ENCODE peak calls at places on chromosomes 3 and 15, in nine cellular contexts. P is lung, C is colonic mucosa, N is A549, O is adrenal gland, T is fibroblast of lung, J is MM.1S, Q is cardiac muscle cell, F is BE2C. S is an unnamed sample. For H3K9me3, the result is how much of the 10 kb centered on the place peaks cover.

GRCh38 chr3:152849996-152850578 is 15.2 kb downstream of the P2RY1 start:
- DNase-seq in P (no peak), C (no peak), N (no peak), O (no peak), T (no peak), J (no peak), Q (no peak), F (no peak), S (no peak)

GRCh38 chr15:84780492-84780891 is 32.1 kb downstream of the ZNF592 start:
- DNase-seq in P (no peak), C (no peak), N (no peak), O (no peak), T (no peak), J (no peak), Q (no peak), F (no peak), S (no peak)

GRCh38 chr3:149247929-149248691 is 26.5 kb upstream of the CP start:
- DNase-seq in P (no peak), C (no peak), N (no peak), O (no peak), T (peak), J (peak), Q (peak), F (no peak), S (no peak)

GRCh38 chr15:55586808-55587207 is 1.3 kb downstream of the PYGO1 start:
- DNase-seq in P (no peak), C (no peak), N (no peak), O (no peak), T (peak), J (no peak), Q (no peak), F (no peak), S (no peak)

GRCh38 chr3:5428607-5429516 is 241.4 kb downstream of the EDEM1 start:
- DNase-seq in P (no peak), C (no peak), N (no peak), O (no peak), T (no peak), J (no peak), Q (no peak), F (no peak), S (no peak)

GRCh38 chr3:134378818-134379217 is 4.6 kb upstream of the AMOTL2 start:
- DNase-seq in P (no peak), C (no peak), N (no peak), O (no peak), T (no peak), J (no peak), Q (no peak), F (no peak), S (no peak)

GRCh38 chr3:143442761-143443477 is 323.3 kb downstream of the CHST2 start:
- DNase-seq in P (no peak), C (no peak), N (no peak), O (no peak), T (no peak), J (no peak), Q (no peak), F (no peak), S (no peak)

GRCh38 chr3:62817678-62818077 is 57.5 kb downstream of the CADPS start:
- DNase-seq in P (no peak), C (no peak), N (no peak), O (no peak), T (no peak), J (peak), Q (no peak), F (no peak), S (no peak)

GRCh38 chr3:135982404-135982761 is 16.9 kb downstream of the PPP2R3A start:
- DNase-seq in P (no peak), C (no peak), N (no peak), O (no peak), T (no peak), J (no peak), Q (no peak), F (no peak), S (no peak)

GRCh38 chr3:175404026-175404425 is 544.9 kb downstream of the NAALADL2 start:
- DNase-seq in P (no peak), C (no peak), N (no peak), O (no peak), T (peak), J (no peak), Q (peak), F (no peak), S (no peak)

GRCh38 chr3:126039870-126040269 is 44.1 kb downstream of the SLC41A3 start:
- DNase-seq in P (no peak), C (peak), N (no peak), O (no peak), T (no peak), J (no peak), Q (no peak), F (no peak), S (no peak)

GRCh38 chr3:82311901-82312300 is 550.5 kb upstream of the GBE1 start:
- DNase-seq in P (no peak), C (no peak), N (no peak), O (no peak), T (no peak), J (no peak), Q (no peak), F (no peak), S (no peak)

GRCh38 chr3:110679235-110679634 is 392.4 kb upstream of the NECTIN3 start:
- DNase-seq in P (no peak), C (no peak), N (no peak), O (no peak), T (no peak), J (no peak), Q (no peak), F (no peak), S (no peak)

GRCh38 chr3:70832035-70832795 is 519.8 kb upstream of the MDFIC2 start:
- DNase-seq in P (no peak), C (no peak), N (no peak), O (peak), T (peak), J (no peak), Q (peak), F (no peak), S (no peak)

GRCh38 chr15:63003836-63004610 is 38.5 kb upstream of the TPM1 start:
- DNase-seq in P (no peak), C (no peak), N (no peak), O (no peak), T (no peak), J (no peak), Q (no peak), F (no peak), S (no peak)

GRCh38 chr3:158313344-158313927 is 203.5 kb downstream of the RSRC1 start:
- DNase-seq in P (no peak), C (no peak), N (peak), O (no peak), T (peak), J (peak), Q (peak), F (peak), S (no peak)

GRCh38 chr3:37028329-37028728 is 35.0 kb downstream of the MLH1 start:
- DNase-seq in P (no peak), C (no peak), N (no peak), O (peak), T (no peak), J (no peak), Q (peak), F (peak), S (no peak)

GRCh38 chr15:72285927-72286516 is 13.7 kb upstream of the PARP6 start:
- DNase-seq in P (peak), C (peak), N (peak), O (peak), T (peak), J (peak), Q (peak), F (peak), S (peak)

GRCh38 chr3:195774917-195775316 is 36.8 kb downstream of the MUC4 start:
- DNase-seq in P (peak), C (peak), N (peak), O (peak), T (peak), J (peak), Q (peak), F (peak), S (no peak)

GRCh38 chr15:92599394-92599970 is 56.1 kb downstream of the FAM174B start:
- DNase-seq in P (no peak), C (no peak), N (no peak), O (no peak), T (peak), J (no peak), Q (peak), F (no peak), S (no peak)

GRCh38 chr3:42935472-42935871 is 29.5 kb downstream of the ZNF662 start:
- DNase-seq in P (no peak), C (no peak), N (no peak), O (no peak), T (no peak), J (no peak), Q (no peak), F (no peak), S (no peak)

GRCh38 chr3:125194849-125195601 is 17.5 kb downstream of the SLC12A8 start:
- DNase-seq in P (no peak), C (no peak), N (no peak), O (no peak), T (peak), J (no peak), Q (peak), F (no peak), S (no peak)

GRCh38 chr15:76974456-76975083 is 20.4 kb upstream of the PSTPIP1 start:
- DNase-seq in P (no peak), C (no peak), N (no peak), O (no peak), T (no peak), J (no peak), Q (no peak), F (no peak), S (no peak)

GRCh38 chr15:51907136-51907862 is 64.3 kb downstream of the LEO1 start:
- DNase-seq in P (peak), C (peak), N (peak), O (peak), T (peak), J (no peak), Q (no peak), F (no peak), S (no peak)

GRCh38 chr15:89888214-89888804 is 5.5 kb downstream of the AP3S2 start:
- DNase-seq in P (no peak), C (peak), N (peak), O (peak), T (peak), J (peak), Q (peak), F (peak), S (no peak)

GRCh38 chr3:54171951-54172350 is 49.6 kb downstream of the CACNA2D3 start:
- DNase-seq in P (no peak), C (no peak), N (no peak), O (no peak), T (no peak), J (no peak), Q (no peak), F (no peak), S (no peak)

GRCh38 chr3:146195030-146195429 is 34.0 kb upstream of the PLOD2 start:
- DNase-seq in P (no peak), C (no peak), N (no peak), O (no peak), T (no peak), J (no peak), Q (no peak), F (no peak), S (no peak)

GRCh38 chr3:146199762-146200161 is 38.8 kb upstream of the PLOD2 start:
- DNase-seq in P (no peak), C (no peak), N (no peak), O (no peak), T (no peak), J (no peak), Q (no peak), F (no peak), S (no peak)

GRCh38 chr3:146200461-146201220 is 39.7 kb upstream of the PLOD2 start:
- DNase-seq in P (no peak), C (no peak), N (no peak), O (no peak), T (no peak), J (no peak), Q (no peak), F (no peak), S (no peak)

GRCh38 chr3:146195605-146196004 is 34.6 kb upstream of the PLOD2 start:
- DNase-seq in P (no peak), C (no peak), N (no peak), O (no peak), T (no peak), J (no peak), Q (no peak), F (no peak), S (no peak)

DNA sequence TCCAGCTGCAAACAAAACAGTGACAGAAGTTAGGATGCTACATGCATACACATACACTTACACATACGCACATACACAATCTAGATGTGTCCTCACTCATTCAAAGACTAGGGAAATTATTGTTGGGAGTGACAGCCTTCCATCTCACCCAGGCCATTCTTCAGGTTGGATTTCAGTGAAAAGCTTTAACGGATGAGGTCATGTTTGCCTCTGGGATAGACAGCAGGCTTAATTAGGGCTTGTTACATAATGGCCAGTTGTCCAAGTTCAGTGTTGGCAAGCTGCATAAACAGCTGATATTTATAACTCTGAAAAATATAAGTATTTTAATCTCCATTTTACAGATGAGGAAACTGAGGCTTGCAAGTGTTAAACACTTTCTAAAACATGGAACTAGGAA is 35.8 kb upstream of the PLOD2 start:
- DNase-seq in P (no peak), C (no peak), N (no peak), O (no peak), T (no peak), J (no peak), Q (no peak), F (no peak), S (no peak)
- H3K9me3 ChIP-seq in P (under half), C (under half), N (under half), O (under half), T (under half), J (under half), Q (under half), F (under half), S (under half)

DNA sequence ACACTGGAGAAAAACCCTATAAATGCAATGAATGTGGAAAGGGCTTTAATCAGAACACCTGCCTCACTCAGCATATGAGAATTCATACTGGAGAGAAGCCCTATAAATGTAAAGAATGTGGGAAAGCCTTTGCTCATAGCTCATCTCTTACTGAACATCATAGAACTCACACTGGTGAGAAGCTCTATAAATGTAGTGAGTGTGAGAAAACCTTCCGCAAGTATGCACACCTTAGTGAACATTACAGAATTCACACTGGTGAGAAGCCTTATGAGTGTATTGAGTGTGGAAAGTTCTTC is 7.4 kb upstream of the ZNF501 start:
- DNase-seq in P (no peak), C (no peak), N (no peak), O (no peak), T (peak), J (no peak), Q (no peak), F (no peak), S (no peak)
- H3K9me3 ChIP-seq in P (under half), C (under half), N (half or more), O (half or more), T (under half), J (under half), Q (under half), F (under half), S (half or more)

GRCh38 chr15:97196066-97197027 is 764.2 kb upstream of the ARRDC4 start:
- DNase-seq in P (no peak), C (no peak), N (no peak), O (no peak), T (no peak), J (no peak), Q (no peak), F (no peak), S (no peak)
- H3K9me3 ChIP-seq in P (under half), C (under half), N (under half), O (under half), T (under half), J (under half), Q (under half), F (under half), S (under half)

DNA sequence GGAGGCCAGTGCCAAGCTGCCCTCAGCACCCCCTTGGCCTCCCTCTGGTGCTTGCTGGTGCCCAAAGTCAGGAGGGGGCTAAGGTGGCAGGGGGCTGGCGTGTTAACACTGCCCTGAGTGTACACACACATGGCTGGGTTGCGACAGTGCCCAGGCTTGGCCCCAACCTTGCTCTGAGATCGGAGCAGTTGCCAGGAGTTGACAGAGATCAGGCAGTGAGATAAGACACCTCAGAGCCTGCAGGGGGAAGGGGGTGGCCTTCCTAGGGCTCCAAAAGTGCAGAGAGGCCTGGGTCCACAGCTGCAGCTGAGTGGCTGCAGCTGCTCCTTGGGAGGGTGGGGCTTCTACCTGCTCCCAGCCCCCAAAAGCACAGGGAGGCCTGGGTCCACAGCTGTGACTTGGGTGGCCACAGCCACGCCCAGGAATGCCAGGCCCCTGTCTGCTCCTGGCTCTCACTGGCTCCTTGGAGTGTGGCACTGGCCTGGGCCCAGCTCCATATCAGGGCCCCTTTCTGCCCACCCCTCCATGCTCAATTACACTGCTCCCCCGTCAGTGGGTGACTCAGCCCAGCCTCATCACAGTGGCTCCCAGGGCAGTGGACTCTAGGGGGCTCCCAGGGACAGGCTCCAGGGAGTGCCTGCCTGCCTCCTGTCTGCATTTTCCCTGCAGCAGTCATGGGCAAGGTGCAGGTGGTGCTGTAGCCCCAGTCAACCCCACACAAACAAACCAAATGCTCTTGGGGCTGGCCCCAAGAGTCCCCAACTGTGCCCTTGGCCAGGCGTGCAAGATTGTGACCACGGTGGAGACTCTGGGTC is 56.4 kb upstream of the C15orf39 start:
- DNase-seq in P (no peak), C (no peak), N (peak), O (peak), T (no peak), J (no peak), Q (no peak), F (peak), S (no peak)
- H3K9me3 ChIP-seq in P (under half), C (under half), N (under half), O (under half), T (under half), J (under half), Q (under half), F (under half), S (under half)

S was measured in T-helper 17 cell.